ENCODE peak calls at places on chromosomes 1 and 21, in seven cellular contexts. U is heart right ventricle; O is body of pancreas; K is psoas muscle; C is CD4-positive, alpha-beta memory T cell; Z is testis; X is small intestine. T is an unnamed sample.

GRCh38 chr21:26962516-26963305 is 4.2 kb downstream of the ADAMTS5 start:
- DNase-seq in U (no peak), O (no peak), K (no peak), C (no peak), Z (no peak), X (no peak), T (no peak)

GRCh38 chr1:156149374-156150106 is 3.8 kb upstream of the SEMA4A start:
- DNase-seq in U (no peak), O (no peak), K (no peak), C (no peak), Z (no peak), X (no peak), T (no peak)

GRCh38 chr1:160340866-160341265 is 2.2 kb downstream of the COPA start:
- DNase-seq in U (no peak), O (no peak), K (no peak), C (no peak), Z (no peak), X (no peak), T (no peak)

GRCh38 chr1:168920456-168921094 is 185.9 kb upstream of the ATP1B1 start:
- DNase-seq in U (peak; percentile 58), O (peak; percentile 16), K (no peak), C (no peak), Z (peak; percentile 30), X (peak; percentile 81), T (no peak)

GRCh38 chr21:33139084-33139483 is 69.1 kb downstream of the OLIG1 start:
- DNase-seq in U (no peak), O (no peak), K (no peak), C (no peak), Z (no peak), X (no peak), T (no peak)

GRCh38 chr1:40977721-40978120 is 1.8 kb upstream of the CTPS1 start:
- DNase-seq in U (no peak), O (no peak), K (no peak), C (no peak), Z (no peak), X (no peak), T (no peak)

GRCh38 chr1:16181887-16182719 is 26.2 kb upstream of the EPHA2 start:
- DNase-seq in U (peak; percentile 88), O (peak; percentile 63), K (peak; percentile 84), C (no peak), Z (peak; percentile 85), X (no peak), T (no peak)

GRCh38 chr1:67214420-67215174 is 48.3 kb downstream of the IL23R start:
- DNase-seq in U (no peak), O (peak; percentile 52), K (no peak), C (peak; percentile 42), Z (peak; percentile 58), X (peak; percentile 11), T (peak; percentile 33)

GRCh38 chr1:206770531-206771352 is at the start of gene IL19:
- DNase-seq in U (peak; percentile 10), O (no peak), K (no peak), C (no peak), Z (no peak), X (no peak), T (no peak)

GRCh38 chr1:157540852-157541251 is 11.5 kb downstream of the FCRL5 start:
- DNase-seq in U (no peak), O (no peak), K (no peak), C (no peak), Z (no peak), X (no peak), T (no peak)

GRCh38 chr1:43932786-43933385 is 715 bp upstream of the ARTN start:
- DNase-seq in U (no peak), O (no peak), K (no peak), C (no peak), Z (no peak), X (peak; percentile 13), T (no peak)

GRCh38 chr1:43935711-43936427 is 2.3 kb downstream of the ARTN start:
- DNase-seq in U (no peak), O (peak; percentile 72), K (no peak), C (no peak), Z (no peak), X (no peak), T (no peak)

GRCh38 chr1:43933386-43934278 is at the start of gene ARTN:
- DNase-seq in U (no peak), O (peak; percentile 47), K (no peak), C (no peak), Z (no peak), X (peak; percentile 56), T (no peak)

GRCh38 chr1:43934986-43935324 is 1.4 kb downstream of the ARTN start:
- DNase-seq in U (no peak), O (no peak), K (no peak), C (no peak), Z (no peak), X (no peak), T (no peak)

GRCh38 chr1:43934279-43934985 is 831 bp downstream of the ARTN start:
- DNase-seq in U (peak; percentile 44), O (peak; percentile 79), K (peak; percentile 72), C (peak; percentile 35), Z (peak; percentile 71), X (peak; percentile 55), T (peak; percentile 68)
- H3K4me3 ChIP-seq in U (no peak overlapping the region), O (no peak overlapping the region), K (peak overlapping the region; percentile 61), C (no peak overlapping the region), Z (no peak overlapping the region), X (no peak overlapping the region), T (no peak overlapping the region)

GRCh38 chr1:37685722-37686121 is 6.6 kb upstream of the CDCA8 start:
- DNase-seq in U (no peak), O (no peak), K (no peak), C (no peak), Z (no peak), X (no peak), T (no peak)

GRCh38 chr1:37692078-37692833 is at the start of gene CDCA8:
- DNase-seq in U (peak; percentile 98), O (peak; percentile 98), K (peak; percentile 98), C (peak; percentile 98), Z (peak; percentile 99), X (peak; percentile 99), T (peak; percentile 99)

GRCh38 chr1:37697090-37697489 is 4.8 kb downstream of the CDCA8 start:
- DNase-seq in U (no peak), O (no peak), K (no peak), C (no peak), Z (no peak), X (peak; percentile 97), T (no peak)

GRCh38 chr1:37692834-37693175 is 489 bp downstream of the CDCA8 start:
- DNase-seq in U (peak; percentile 8), O (no peak), K (peak; percentile 19), C (no peak), Z (peak; percentile 20), X (no peak), T (no peak)

DNA sequence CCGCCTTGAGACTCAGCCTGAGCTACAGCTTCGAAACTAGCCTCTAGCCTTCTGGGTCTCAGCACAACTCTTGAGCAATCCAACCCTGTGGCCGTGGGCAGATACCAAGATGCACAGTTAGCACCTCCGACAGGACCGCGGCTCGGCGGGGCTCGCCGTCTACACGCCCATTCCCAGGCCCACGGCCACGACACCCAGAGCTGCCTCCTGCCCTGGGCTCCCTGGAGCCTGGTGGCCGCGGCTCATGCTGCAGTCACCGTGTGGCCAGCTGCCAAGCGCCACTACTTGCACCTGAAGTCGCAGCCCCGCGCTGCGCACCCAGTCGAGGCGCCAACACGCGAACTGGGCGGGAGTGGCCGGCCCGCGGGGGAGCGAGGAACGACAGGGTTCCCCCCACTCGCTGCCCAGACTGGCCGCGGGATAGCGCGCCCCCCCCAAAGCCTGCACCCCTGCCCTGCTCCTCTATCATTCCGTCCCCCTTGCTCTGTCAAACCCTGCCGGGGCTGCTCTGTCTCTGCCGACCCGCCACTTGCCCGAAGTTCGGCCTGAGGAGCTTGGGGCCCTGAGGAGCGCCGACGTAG is 729 bp upstream of the CDCA8 start:
- DNase-seq in U (peak; percentile 11), O (peak; percentile 65), K (peak; percentile 44), C (no peak), Z (peak; percentile 38), X (peak; percentile 33), T (peak; percentile 33)
- H3K36me3 ChIP-seq in U (peaks cover 16% of the 10 kb centered on the region), O (no peaks in the 10 kb centered on the region), K (peaks cover 19% of the 10 kb centered on the region), C (peaks cover 1% of the 10 kb centered on the region), Z (no peaks in the 10 kb centered on the region), X (no peaks in the 10 kb centered on the region), T (peaks cover 46% of the 10 kb centered on the region)

DNA sequence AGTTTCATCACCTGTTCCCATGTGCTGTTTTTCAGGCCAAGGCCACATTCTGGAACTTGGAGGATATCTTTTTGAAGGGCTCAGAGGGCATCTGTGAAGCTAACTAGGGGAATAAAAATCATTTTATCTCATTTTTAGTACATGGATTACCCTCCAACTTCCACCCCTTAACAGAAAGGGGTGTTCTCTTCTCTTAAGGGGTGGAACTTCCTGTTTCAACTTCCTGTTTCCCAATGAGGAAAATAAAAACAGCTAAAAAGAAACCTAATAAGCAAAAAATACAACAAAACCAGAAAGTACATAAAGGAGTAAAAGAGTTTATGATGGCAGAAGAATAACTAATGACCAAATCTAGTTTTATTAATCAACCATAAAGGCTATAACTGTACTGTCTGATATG is 24.8 kb upstream of the SLC22A15 start:
- DNase-seq in U (no peak), O (no peak), K (no peak), C (no peak), Z (no peak), X (no peak), T (no peak)
- H3K4me3 ChIP-seq in U (no peak overlapping the region), O (no peak overlapping the region), K (no peak overlapping the region), C (no peak overlapping the region), Z (no peak overlapping the region), X (no peak overlapping the region), T (no peak overlapping the region)

GRCh38 chr1:9250336-9250585 is 15.7 kb downstream of the H6PD start:
- DNase-seq in U (no peak), O (no peak), K (no peak), C (no peak), Z (no peak), X (no peak), T (no peak)

GRCh38 chr1:9251501-9251900 is 16.9 kb downstream of the H6PD start:
- DNase-seq in U (no peak), O (no peak), K (peak; percentile 77), C (no peak), Z (no peak), X (no peak), T (no peak)

GRCh38 chr1:9249534-9250335 is 15.2 kb downstream of the H6PD start:
- DNase-seq in U (peak; percentile 69), O (peak; percentile 73), K (peak; percentile 57), C (no peak), Z (peak; percentile 73), X (peak; percentile 83), T (peak; percentile 64)

GRCh38 chr1:9249263-9249533 is 14.6 kb downstream of the H6PD start:
- DNase-seq in U (no peak), O (no peak), K (no peak), C (no peak), Z (no peak), X (no peak), T (no peak)

DNA sequence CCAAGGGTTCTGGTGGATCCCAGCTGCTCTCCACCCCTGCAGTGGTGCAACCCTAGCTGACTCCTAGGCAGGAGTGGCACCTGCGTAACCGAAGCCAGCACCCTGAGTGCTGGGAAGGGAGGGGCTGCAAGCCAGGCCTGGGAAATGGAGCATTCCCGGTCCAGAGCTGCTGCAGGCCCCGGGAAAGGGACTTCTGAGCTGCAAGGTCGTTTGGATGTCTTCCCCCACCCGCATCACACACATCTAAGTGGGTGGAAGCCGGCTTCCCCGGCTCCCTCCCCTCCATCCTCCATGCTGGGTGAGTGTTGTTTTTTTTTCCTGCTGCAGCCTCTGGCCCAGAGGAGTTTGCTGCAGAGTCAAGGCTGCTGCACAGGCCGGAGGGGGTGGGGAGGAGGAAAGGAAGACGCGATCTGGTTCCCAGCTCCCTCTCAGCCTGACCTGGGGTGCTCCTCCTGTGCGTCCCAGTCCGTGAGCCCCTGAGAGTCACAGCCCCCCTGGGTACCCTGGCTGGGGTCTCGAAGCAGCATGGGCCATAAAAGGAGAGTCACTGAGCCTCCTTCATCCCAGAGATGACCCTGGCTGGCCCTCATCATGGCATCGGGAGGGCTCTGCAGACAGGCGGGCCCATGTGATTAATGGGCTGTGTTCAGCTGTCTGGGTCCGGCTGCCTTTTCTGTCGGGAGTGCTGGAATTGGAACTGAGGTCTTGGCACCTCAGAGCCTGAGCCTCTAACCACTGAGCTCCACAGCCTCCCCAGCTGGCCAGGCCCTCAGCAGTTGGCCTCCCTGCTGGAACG is 16.2 kb downstream of the H6PD start:
- DNase-seq in U (no peak), O (no peak), K (peak; percentile 57), C (no peak), Z (peak; percentile 53), X (peak; percentile 86), T (no peak)
- H3K36me3 ChIP-seq in U (peaks cover 25% of the 10 kb centered on the region), O (no peaks in the 10 kb centered on the region), K (peaks cover 20% of the 10 kb centered on the region), C (no peaks in the 10 kb centered on the region), Z (no peaks in the 10 kb centered on the region), X (peaks cover 4% of the 10 kb centered on the region), T (peaks cover 79% of the 10 kb centered on the region)